ENCODE peak calls at places on chromosomes 4 and X, in six cellular contexts. W is endothelial cell, Y is tibial nerve, C is hepatocyte, K is ovary, O is Calu3. I is an unnamed sample.

GRCh38 chr4:156420557-156420956 is 466.9 kb upstream of the CTSO start:
- DNase-seq in W (no peak), Y (no peak), C (no peak), K (no peak), O (no peak), I (no peak)

GRCh38 chrX:145190801-145191389 is 56.4 kb upstream of the SPANXN1 start:
- DNase-seq in W (no peak), Y (no peak), C (peak; percentile 7), K (no peak), O (no peak), I (no peak)

GRCh38 chr4:138555584-138555983 is 313.4 kb upstream of the SLC7A11 start:
- DNase-seq in W (peak; percentile 9), Y (no peak), C (peak; percentile 13), K (no peak), O (no peak), I (no peak)

GRCh38 chr4:78056265-78057129 is 626 bp upstream of the FRAS1 start:
- DNase-seq in W (peak; percentile 58), Y (peak; percentile 80), C (peak; percentile 90), K (peak; percentile 65), O (peak; percentile 74), I (peak; percentile 62)

GRCh38 chrX:9340619-9341304 is 124.1 kb upstream of the TBL1X start:
- DNase-seq in W (no peak), Y (peak; percentile 41), C (peak; percentile 21), K (peak; percentile 48), O (no peak), I (peak; percentile 51)

GRCh38 chrX:109974906-109975655 is 27.8 kb upstream of the TMEM164 start:
- DNase-seq in W (no peak), Y (no peak), C (no peak), K (no peak), O (no peak), I (peak; percentile 4)

GRCh38 chr4:2332201-2332975 is 70.5 kb upstream of the MXD4 start:
- DNase-seq in W (no peak), Y (no peak), C (no peak), K (no peak), O (no peak), I (no peak)

GRCh38 chrX:53260836-53261235 is 20.5 kb downstream of the IQSEC2 start:
- DNase-seq in W (no peak), Y (no peak), C (no peak), K (no peak), O (no peak), I (no peak)

GRCh38 chr4:146852365-146852764 is 93.3 kb downstream of the TTC29 start:
- DNase-seq in W (no peak), Y (no peak), C (no peak), K (no peak), O (no peak), I (no peak)

GRCh38 chrX:3520987-3521875 is 174.8 kb upstream of the MXRA5 start:
- DNase-seq in W (no peak), Y (no peak), C (no peak), K (no peak), O (no peak), I (no peak)

GRCh38 chrX:38636949-38637819 is 75.8 kb downstream of the TSPAN7 start:
- DNase-seq in W (no peak), Y (no peak), C (no peak), K (peak; percentile 18), O (no peak), I (no peak)

GRCh38 chr4:85543832-85544231 is 68.9 kb downstream of the ARHGAP24 start:
- DNase-seq in W (no peak), Y (no peak), C (no peak), K (no peak), O (no peak), I (no peak)

GRCh38 chr4:172377486-172378140 is 564.4 kb downstream of the GALNTL6 start:
- DNase-seq in W (no peak), Y (no peak), C (no peak), K (no peak), O (no peak), I (no peak)

GRCh38 chr4:42497142-42497541 is 99.9 kb downstream of the SHISA3 start:
- DNase-seq in W (no peak), Y (no peak), C (no peak), K (no peak), O (no peak), I (no peak)

GRCh38 chr4:48203819-48204218 is 65.8 kb downstream of the TEC start:
- DNase-seq in W (no peak), Y (no peak), C (no peak), K (no peak), O (no peak), I (no peak)

GRCh38 chrX:141814213-141814857 is 23.8 kb upstream of the MAGEC3 start:
- DNase-seq in W (no peak), Y (no peak), C (peak; percentile 42), K (no peak), O (no peak), I (no peak)

GRCh38 chrX:8971116-8971515 is 62.8 kb downstream of the FAM9B start:
- DNase-seq in W (no peak), Y (no peak), C (peak; percentile 33), K (no peak), O (no peak), I (no peak)

GRCh38 chr4:109803924-109804571 is 2.2 kb upstream of the CFI start:
- DNase-seq in W (peak; percentile 31), Y (no peak), C (peak; percentile 60), K (no peak), O (peak; percentile 40), I (peak; percentile 34)

GRCh38 chrX:17082831-17083230 is 136.4 kb downstream of the REPS2 start:
- DNase-seq in W (no peak), Y (no peak), C (peak; percentile 14), K (no peak), O (no peak), I (no peak)

GRCh38 chr4:148052448-148052847 is 320.6 kb downstream of the ARHGAP10 start:
- DNase-seq in W (no peak), Y (no peak), C (no peak), K (no peak), O (no peak), I (peak; percentile 54)

GRCh38 chr4:181991374-181991773 is 251.8 kb upstream of the TENM3 start:
- DNase-seq in W (no peak), Y (no peak), C (no peak), K (no peak), O (no peak), I (no peak)

GRCh38 chr4:181258569-181258968 is 984.6 kb upstream of the TENM3 start:
- DNase-seq in W (no peak), Y (no peak), C (no peak), K (no peak), O (no peak), I (no peak)

GRCh38 chr4:41215969-41216293 is 1.6 kb upstream of the APBB2 start:
- DNase-seq in W (no peak), Y (no peak), C (no peak), K (no peak), O (no peak), I (no peak)

GRCh38 chr4:175470141-175470540 is 341.9 kb downstream of the GPM6A start:
- DNase-seq in W (no peak), Y (no peak), C (no peak), K (no peak), O (no peak), I (no peak)

GRCh38 chr4:114136067-114136466 is 156.6 kb upstream of the ARSJ start:
- DNase-seq in W (no peak), Y (no peak), C (no peak), K (no peak), O (no peak), I (no peak)

GRCh38 chrX:120517936-120518335 is 42.8 kb downstream of the CUL4B start:
- DNase-seq in W (no peak), Y (no peak), C (no peak), K (no peak), O (peak; percentile 28), I (no peak)

DNA sequence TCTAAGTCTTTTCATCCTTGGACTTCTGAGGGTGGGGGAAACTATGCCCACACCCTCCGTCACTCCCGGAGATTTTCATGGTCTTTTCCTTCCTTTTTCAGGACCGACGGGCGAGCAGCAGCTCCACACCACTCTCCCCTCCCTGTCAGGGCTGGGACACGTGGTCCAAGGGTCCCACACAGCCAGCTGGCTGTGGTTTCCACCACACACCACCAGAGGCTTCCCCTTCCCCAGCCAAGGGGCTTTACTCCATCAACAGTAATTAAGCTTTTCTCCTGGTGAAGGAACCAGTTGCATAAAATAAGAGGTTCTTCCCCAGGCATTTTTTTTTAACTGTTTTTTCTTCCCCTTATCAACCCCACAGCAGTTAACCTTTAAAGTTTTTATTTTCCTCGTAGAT is 453.9 kb downstream of the GPAT3 start:
- DNase-seq in W (no peak), Y (no peak), C (no peak), K (no peak), O (no peak), I (no peak)
- TF ChIP-seq CTCF in W (no peak), Y (no peak), C (no peak), K (no peak), O (no peak), I (no peak)

GRCh38 chrX:40468033-40468979 is 112.5 kb upstream of the ATP6AP2 start:
- DNase-seq in W (no peak), Y (peak; percentile 46), C (peak; percentile 56), K (peak; percentile 36), O (peak; percentile 73), I (peak; percentile 73)
- TF ChIP-seq CTCF in W (no peak), Y (no peak), C (peak; percentile 40), K (no peak), O (no peak), I (no peak)

GRCh38 chr4:23887989-23888388 is 1.9 kb downstream of the PPARGC1A start:
- DNase-seq in W (no peak), Y (no peak), C (no peak), K (no peak), O (no peak), I (no peak)
- TF ChIP-seq CTCF in W (no peak), Y (no peak), C (no peak), K (no peak), O (no peak), I (no peak)

GRCh38 chr4:6909113-6909969 is at the start of gene TBC1D14:
- DNase-seq in W (peak; percentile 85), Y (peak; percentile 77), C (peak; percentile 95), K (peak; percentile 89), O (peak; percentile 83), I (peak; percentile 88)
- TF ChIP-seq CTCF in W (peak; percentile 50), Y (peak; percentile 60), C (peak; percentile 27), K (peak; percentile 61), O (no peak), I (no peak)

GRCh38 chr4:63556332-63556731 is 852.9 kb downstream of the TECRL start:
- DNase-seq in W (no peak), Y (no peak), C (no peak), K (no peak), O (no peak), I (no peak)
- TF ChIP-seq CTCF in W (no peak), Y (no peak), C (no peak), K (no peak), O (no peak), I (no peak)

GRCh38 chr4:145498430-145498829 is 16.8 kb downstream of the SMAD1 start:
- DNase-seq in W (no peak), Y (no peak), C (no peak), K (no peak), O (no peak), I (no peak)
- TF ChIP-seq CTCF in W (no peak), Y (no peak), C (no peak), K (no peak), O (no peak), I (no peak)

I was measured in activated CD8-positive, alpha-beta T cell treated with anti-CD3 and anti-CD28 coated beads for 36 hours.